ENCODE peak calls at places on chromosomes 13 and 19, in eight cellular contexts. O is HuH-7; D is stimulated activated CD8-positive, alpha-beta memory T cell treated with anti-CD3 and anti-CD28 coated beads, Interleukin-15, amount 100 ng/mL, for 24 hours; Y is smooth muscle cell of the brain vasculature; F is activated CD8-positive, alpha-beta memory T cell treated with anti-CD3 and anti-CD28 coated beads, Interleukin-2, amount 10 ng/mL, durations not matched to agents 7 days and 5 days; Q is stomach; J is heart right ventricle; I is GM12892. W is an unnamed sample.

GRCh38 chr19:48881741-48882657 is 9.8 kb downstream of the PPP1R15A start:
- DNase-seq in O (no peak), D (no peak), Y (no peak), F (no peak), Q (no peak), J (no peak), I (no peak), W (no peak)

GRCh38 chr13:110910013-110910890 is 4.6 kb downstream of the ANKRD10 start:
- DNase-seq in O (no peak), D (no peak), Y (no peak), F (no peak), Q (no peak), J (no peak), I (no peak), W (no peak)

GRCh38 chr19:20422216-20422615 is 143.4 kb downstream of the ZNF737 start:
- DNase-seq in O (no peak), D (no peak), Y (no peak), F (no peak), Q (no peak), J (no peak), I (no peak), W (no peak)

GRCh38 chr13:88068975-88069374 is 397.8 kb downstream of the SLITRK5 start:
- DNase-seq in O (peak; percentile 2), D (no peak), Y (no peak), F (no peak), Q (no peak), J (no peak), I (no peak), W (no peak)

GRCh38 chr13:52845766-52846566 is 2.5 kb downstream of the PCDH8 start:
- DNase-seq in O (no peak), D (no peak), Y (no peak), F (peak; percentile 46), Q (no peak), J (no peak), I (no peak), W (no peak)

GRCh38 chr13:113877149-113877990 is 13.5 kb upstream of the GAS6 start:
- DNase-seq in O (no peak), D (no peak), Y (no peak), F (peak; percentile 32), Q (no peak), J (no peak), I (no peak), W (no peak)

GRCh38 chr13:92362717-92363116 is 863.9 kb upstream of the GPC6 start:
- DNase-seq in O (no peak), D (no peak), Y (no peak), F (no peak), Q (no peak), J (no peak), I (no peak), W (no peak)

GRCh38 chr19:4288091-4288777 is 9.2 kb downstream of the SHD start:
- DNase-seq in O (no peak), D (no peak), Y (no peak), F (no peak), Q (no peak), J (no peak), I (no peak), W (no peak)

GRCh38 chr13:27450921-27451461 is 627 bp upstream of the MTIF3 start:
- DNase-seq in O (peak; percentile 26), D (no peak), Y (no peak), F (peak; percentile 49), Q (peak; percentile 53), J (peak; percentile 26), I (no peak), W (no peak)

GRCh38 chr19:34253711-34254551 is 423 bp upstream of the GARRE1 start:
- DNase-seq in O (no peak), D (peak; percentile 74), Y (no peak), F (peak; percentile 89), Q (no peak), J (peak; percentile 90), I (peak; percentile 83), W (peak; percentile 55)

GRCh38 chr13:99677388-99677951 is 176.2 kb downstream of the TM9SF2 start:
- DNase-seq in O (no peak), D (no peak), Y (no peak), F (no peak), Q (no peak), J (no peak), I (no peak), W (no peak)

GRCh38 chr19:37953576-37954303 is 46.7 kb downstream of the SIPA1L3 start:
- DNase-seq in O (no peak), D (no peak), Y (no peak), F (no peak), Q (no peak), J (no peak), I (no peak), W (no peak)

GRCh38 chr13:112776971-112777370 is 87.1 kb downstream of the ATP11A start:
- DNase-seq in O (no peak), D (no peak), Y (no peak), F (no peak), Q (no peak), J (no peak), I (no peak), W (no peak)

GRCh38 chr13:27172495-27172842 is 858 bp upstream of the USP12 start:
- DNase-seq in O (no peak), D (no peak), Y (no peak), F (peak; percentile 47), Q (no peak), J (peak; percentile 15), I (no peak), W (no peak)

GRCh38 chr13:101649490-101650126 is 197.1 kb downstream of the ITGBL1 start:
- DNase-seq in O (no peak), D (no peak), Y (peak; percentile 17), F (no peak), Q (no peak), J (no peak), I (no peak), W (no peak)

GRCh38 chr19:56765107-56765506 is 75.4 kb downstream of the PEG3 start:
- DNase-seq in O (no peak), D (no peak), Y (no peak), F (no peak), Q (peak; percentile 30), J (peak; percentile 68), I (no peak), W (peak; percentile 49)

GRCh38 chr19:39308531-39309304 is 11.9 kb downstream of the LRFN1 start:
- DNase-seq in O (no peak), D (no peak), Y (no peak), F (no peak), Q (no peak), J (no peak), I (no peak), W (no peak)

GRCh38 chr19:41264581-41265375 is 606 bp downstream of the HNRNPUL1 start:
- DNase-seq in O (peak; percentile 34), D (peak; percentile 26), Y (no peak), F (peak; percentile 74), Q (peak; percentile 43), J (peak; percentile 61), I (peak; percentile 54), W (no peak)

GRCh38 chr13:70473912-70474311 is 365.7 kb upstream of the KLHL1 start:
- DNase-seq in O (peak; percentile 2), D (no peak), Y (no peak), F (no peak), Q (no peak), J (no peak), I (no peak), W (no peak)

GRCh38 chr13:106238690-106239089 is 296.8 kb downstream of the EFNB2 start:
- DNase-seq in O (no peak), D (no peak), Y (no peak), F (no peak), Q (no peak), J (no peak), I (no peak), W (no peak)

GRCh38 chr13:99687728-99688397 is 186.6 kb downstream of the TM9SF2 start:
- DNase-seq in O (no peak), D (no peak), Y (no peak), F (no peak), Q (no peak), J (no peak), I (no peak), W (no peak)

GRCh38 chr19:16180611-16181010 is 4.6 kb upstream of the FAM32A start:
- DNase-seq in O (no peak), D (no peak), Y (no peak), F (no peak), Q (no peak), J (no peak), I (no peak), W (no peak)

GRCh38 chr19:17172624-17173345 is 42.4 kb upstream of the USE1 start:
- DNase-seq in O (no peak), D (no peak), Y (no peak), F (no peak), Q (no peak), J (no peak), I (no peak), W (no peak)

GRCh38 chr13:50126378-50127016 is 111.3 kb downstream of the KCNRG start:
- DNase-seq in O (peak; percentile 53), D (no peak), Y (no peak), F (peak; percentile 50), Q (no peak), J (no peak), I (no peak), W (no peak)

GRCh38 chr19:34096020-34096915 is 76.0 kb upstream of the LSM14A start:
- DNase-seq in O (peak; percentile 54), D (no peak), Y (peak; percentile 12), F (no peak), Q (no peak), J (peak; percentile 16), I (no peak), W (no peak)

GRCh38 chr13:28355046-28355821 is 139.7 kb downstream of the FLT1 start:
- DNase-seq in O (no peak), D (no peak), Y (no peak), F (no peak), Q (no peak), J (no peak), I (no peak), W (no peak)

GRCh38 chr13:106362637-106363036 is 172.8 kb downstream of the EFNB2 start:
- DNase-seq in O (no peak), D (no peak), Y (no peak), F (no peak), Q (no peak), J (no peak), I (no peak), W (no peak)

GRCh38 chr13:112892759-112893569 is 76.0 kb upstream of the MCF2L start:
- DNase-seq in O (peak; percentile 91), D (no peak), Y (no peak), F (no peak), Q (peak; percentile 61), J (no peak), I (no peak), W (no peak)

GRCh38 chr19:7718668-7719067 is 13.2 kb downstream of the CLEC4G start:
- DNase-seq in O (no peak), D (no peak), Y (no peak), F (no peak), Q (no peak), J (no peak), I (no peak), W (no peak)

GRCh38 chr19:7981661-7982060 is 23.8 kb downstream of the ELAVL1 start:
- DNase-seq in O (no peak), D (no peak), Y (no peak), F (no peak), Q (no peak), J (no peak), I (no peak), W (no peak)

GRCh38 chr13:69108486-69108885 is 999.1 kb upstream of the ATXN8OS start:
- DNase-seq in O (no peak), D (no peak), Y (no peak), F (no peak), Q (no peak), J (no peak), I (no peak), W (no peak)

GRCh38 chr13:75258159-75258782 is 223.7 kb downstream of the TBC1D4 start:
- DNase-seq in O (peak; percentile 15), D (no peak), Y (peak; percentile 18), F (no peak), Q (no peak), J (no peak), I (no peak), W (no peak)

GRCh38 chr13:28220166-28220565 is 81.8 kb downstream of the PAN3 start:
- DNase-seq in O (no peak), D (no peak), Y (no peak), F (no peak), Q (no peak), J (no peak), I (no peak), W (no peak)

GRCh38 chr19:46919324-46919723 is 58.5 kb downstream of the ARHGAP35 start:
- DNase-seq in O (no peak), D (no peak), Y (no peak), F (peak; percentile 47), Q (no peak), J (no peak), I (no peak), W (no peak)

W was measured in omental fat pad.